ENCODE peak calls at places on chromosomes 12 and 14, in eight cellular contexts. J, P, R, O, M, N, V and K are unnamed samples.

GRCh38 chr12:21797539-21797938 is 23.0 kb upstream of the KCNJ8 start:
- DNase-seq in J (no peak), P (no peak), R (no peak), O (no peak), M (no peak), N (no peak), V (no peak), K (no peak)

GRCh38 chr12:2513141-2514037 is 281.4 kb upstream of the FKBP4 start:
- DNase-seq in J (no peak), P (no peak), R (no peak), O (no peak), M (no peak), N (no peak), V (no peak), K (no peak)

GRCh38 chr14:64461221-64461620 is 4.1 kb upstream of the AKAP5 start:
- DNase-seq in J (no peak), P (no peak), R (no peak), O (no peak), M (no peak), N (no peak), V (no peak), K (no peak)

GRCh38 chr12:57128519-57129247 is 400 bp downstream of the LRP1 start:
- DNase-seq in J (no peak), P (no peak), R (no peak), O (peak; percentile 18), M (no peak), N (peak; percentile 48), V (no peak), K (no peak)

GRCh38 chr12:32470936-32471335 is 71.6 kb downstream of the FGD4 start:
- DNase-seq in J (no peak), P (no peak), R (no peak), O (no peak), M (no peak), N (no peak), V (no peak), K (no peak)

GRCh38 chr14:99596071-99596627 is 7.9 kb downstream of the CCDC85C start:
- DNase-seq in J (no peak), P (no peak), R (no peak), O (no peak), M (no peak), N (no peak), V (no peak), K (no peak)

GRCh38 chr12:38159092-38159551 is 157.5 kb upstream of the ALG10B start:
- DNase-seq in J (no peak), P (no peak), R (no peak), O (no peak), M (peak; percentile 68), N (no peak), V (no peak), K (no peak)

GRCh38 chr14:105178868-105179140 is 2.3 kb downstream of the NUDT14 start:
- DNase-seq in J (no peak), P (no peak), R (no peak), O (no peak), M (no peak), N (no peak), V (no peak), K (no peak)

GRCh38 chr12:2161478-2161877 is 108.7 kb downstream of the CACNA1C start:
- DNase-seq in J (peak; percentile 79), P (peak; percentile 75), R (no peak), O (no peak), M (no peak), N (no peak), V (no peak), K (no peak)

GRCh38 chr14:105883066-105884005 is 357.0 kb downstream of the TMEM121 start:
- DNase-seq in J (peak; percentile 57), P (no peak), R (no peak), O (no peak), M (no peak), N (peak; percentile 28), V (no peak), K (no peak)

GRCh38 chr12:24822121-24822899 is 126.6 kb downstream of the BCAT1 start:
- DNase-seq in J (no peak), P (peak; percentile 94), R (no peak), O (peak; percentile 53), M (no peak), N (no peak), V (no peak), K (no peak)

GRCh38 chr14:104547310-104547997 is 32.1 kb upstream of the C14orf180 start:
- DNase-seq in J (no peak), P (no peak), R (peak; percentile 8), O (no peak), M (no peak), N (no peak), V (no peak), K (no peak)

GRCh38 chr14:24181251-24182077 is 7.2 kb downstream of the IPO4 start:
- DNase-seq in J (no peak), P (no peak), R (no peak), O (no peak), M (no peak), N (no peak), V (no peak), K (no peak)

GRCh38 chr12:100447405-100447804 is 26.3 kb upstream of the NR1H4 start:
- DNase-seq in J (no peak), P (no peak), R (no peak), O (no peak), M (no peak), N (no peak), V (no peak), K (no peak)

GRCh38 chr12:9273276-9273675 is 65.1 kb upstream of the PZP start:
- DNase-seq in J (no peak), P (peak; percentile 11), R (no peak), O (peak; percentile 66), M (no peak), N (no peak), V (peak; percentile 17), K (no peak)

GRCh38 chr12:50984899-50985298 is 32.6 kb downstream of the HIGD1C start:
- DNase-seq in J (no peak), P (peak; percentile 43), R (no peak), O (peak; percentile 37), M (no peak), N (no peak), V (no peak), K (no peak)

GRCh38 chr12:85156569-85156968 is 120.4 kb downstream of the LRRIQ1 start:
- DNase-seq in J (no peak), P (no peak), R (no peak), O (no peak), M (no peak), N (no peak), V (no peak), K (no peak)

GRCh38 chr14:77124345-77125274 is 17.0 kb downstream of the ZDHHC22 start:
- DNase-seq in J (peak; percentile 74), P (peak; percentile 17), R (no peak), O (peak; percentile 69), M (peak; percentile 18), N (peak; percentile 71), V (no peak), K (no peak)
- TF ChIP-seq CTCF in J (peak; percentile 65), P (peak; percentile 16), R (no peak), O (no peak), M (no peak), N (peak; percentile 50), V (no peak), K (no peak)

DNA sequence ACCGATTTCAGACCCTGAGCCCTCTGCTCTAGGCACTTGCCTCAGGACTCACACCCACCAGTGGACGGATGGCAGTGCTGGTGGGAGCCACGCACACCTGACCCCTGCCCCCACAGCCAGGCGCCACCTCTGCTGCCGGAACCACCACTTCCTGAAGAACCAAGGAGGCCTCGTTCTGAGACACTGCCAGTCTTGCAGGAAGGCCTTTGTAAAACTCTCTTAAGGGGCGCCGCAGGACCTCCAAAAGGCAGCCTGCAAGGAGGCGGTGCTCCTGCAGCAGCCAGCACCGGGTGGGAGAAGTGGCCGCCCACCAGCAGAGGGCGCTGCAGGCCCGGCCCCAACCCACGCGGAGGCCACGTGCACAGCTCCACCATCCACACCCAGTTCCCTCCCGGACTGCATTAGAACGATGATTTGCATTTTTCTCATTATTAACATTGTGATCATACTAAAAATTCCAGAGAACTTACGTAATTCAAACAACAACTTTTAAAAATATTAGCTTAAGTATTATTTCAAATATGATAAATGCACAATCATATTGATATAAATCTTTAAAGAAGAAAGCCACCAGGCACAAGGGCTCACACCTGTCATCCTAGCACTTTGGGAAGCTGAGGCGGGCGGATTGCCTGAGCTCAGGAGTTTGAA is 12.8 kb downstream of the STX2 start:
- DNase-seq in J (peak; percentile 72), P (peak; percentile 38), R (no peak), O (peak; percentile 82), M (peak; percentile 80), N (no peak), V (no peak), K (no peak)
- TF ChIP-seq CTCF in J (peak; percentile 54), P (peak; percentile 49), R (no peak), O (peak; percentile 62), M (peak; percentile 82), N (peak; percentile 63), V (peak; percentile 69), K (peak; percentile 55)

GRCh38 chr12:5870183-5870582 is 74.9 kb downstream of the ANO2 start:
- DNase-seq in J (no peak), P (no peak), R (no peak), O (no peak), M (no peak), N (no peak), V (no peak), K (no peak)

GRCh38 chr12:5874514-5874913 is 70.5 kb downstream of the ANO2 start:
- DNase-seq in J (no peak), P (no peak), R (no peak), O (no peak), M (no peak), N (no peak), V (no peak), K (no peak)

GRCh38 chr12:5873341-5873919 is 71.6 kb downstream of the ANO2 start:
- DNase-seq in J (no peak), P (no peak), R (no peak), O (no peak), M (no peak), N (no peak), V (no peak), K (no peak)

GRCh38 chr12:5871741-5872140 is 73.3 kb downstream of the ANO2 start:
- DNase-seq in J (no peak), P (no peak), R (no peak), O (no peak), M (no peak), N (no peak), V (no peak), K (no peak)

GRCh38 chr12:5872745-5873144 is 72.3 kb downstream of the ANO2 start:
- DNase-seq in J (no peak), P (peak; percentile 3), R (no peak), O (peak; percentile 40), M (peak; percentile 13), N (no peak), V (no peak), K (no peak)
- TF ChIP-seq CTCF in J (no peak), P (peak; percentile 39), R (no peak), O (peak; percentile 55), M (peak; percentile 29), N (peak; percentile 22), V (peak; percentile 55), K (no peak)

DNA sequence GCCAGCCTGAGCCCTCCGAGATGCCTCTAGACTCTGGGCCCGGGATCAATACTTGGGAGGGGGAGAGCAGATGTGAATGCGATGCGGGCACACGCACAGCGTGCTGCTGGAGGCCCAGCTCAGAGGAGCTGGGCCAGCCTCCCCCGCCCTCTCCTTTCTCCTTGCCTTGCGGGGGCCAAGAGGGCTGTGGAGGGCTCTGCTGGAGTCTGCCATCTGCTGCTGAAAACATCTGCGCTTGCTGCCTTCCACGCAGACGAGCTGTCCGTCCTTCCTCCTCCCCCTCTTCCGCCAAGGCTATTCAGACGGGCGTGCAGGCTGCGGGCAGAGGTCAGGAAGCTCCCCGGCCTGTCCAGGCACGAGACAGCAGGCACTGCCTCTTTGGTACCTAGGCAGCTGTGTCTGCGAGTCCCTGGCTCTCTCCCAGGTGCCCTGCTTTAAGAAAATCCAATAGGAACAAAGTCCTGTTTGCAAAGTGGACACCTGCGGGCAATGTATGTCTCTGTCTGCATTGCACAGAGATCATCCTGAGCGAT is 75.2 kb downstream of the SPRING1 start:
- DNase-seq in J (peak; percentile 67), P (peak; percentile 36), R (no peak), O (peak; percentile 81), M (peak; percentile 95), N (no peak), V (no peak), K (no peak)
- TF ChIP-seq CTCF in J (no peak), P (no peak), R (no peak), O (no peak), M (peak; percentile 28), N (no peak), V (no peak), K (no peak)